ENCODE peak calls at places on chromosomes 13 and 19, in four cellular contexts. F is uterus; L is CD4-positive, CD25-positive, alpha-beta regulatory T cell; J is psoas muscle. R is an unnamed sample.
A peak's percentile ranks its signal among the peaks of the same experiment; 100 is the strongest.

GRCh38 chr19:47419037-47419783 is at the start of gene MEIS3:
- DNase-seq in F (no peak), J (no peak), L (no peak), R (no peak)

GRCh38 chr13:72221276-72221962 is 354.4 kb upstream of the DACH1 start:
- DNase-seq in F (no peak), J (no peak), L (no peak), R (no peak)

GRCh38 chr13:111900390-111901180 is 166.4 kb upstream of the SOX1 start:
- DNase-seq in F (no peak), J (no peak), L (no peak), R (no peak)

GRCh38 chr19:27972291-27973040 is 1240.5 kb downstream of the UQCRFS1 start:
- DNase-seq in L (no peak), J (no peak), F (no peak), R (no peak)

GRCh38 chr19:31338069-31338767 is 11.0 kb downstream of the TSHZ3 start:
- DNase-seq in L (peak; percentile 10), J (peak; percentile 72), F (peak; percentile 79), R (no peak)

GRCh38 chr19:8421484-8422461 is 8.7 kb downstream of the MARCHF2 start:
- DNase-seq in J (no peak), F (no peak), L (no peak), R (no peak)

GRCh38 chr13:43546260-43546659 is 240.5 kb downstream of the ENOX1 start:
- DNase-seq in L (no peak), F (peak; percentile 43), J (peak; percentile 51), R (no peak)

GRCh38 chr19:40598121-40598917 is 2.9 kb upstream of the LTBP4 start:
- DNase-seq in F (peak; percentile 91), L (peak; percentile 77), J (peak; percentile 93), R (peak; percentile 70)

GRCh38 chr13:40470665-40471064 is 195.8 kb downstream of the FOXO1 start:
- DNase-seq in L (no peak), F (peak; percentile 70), J (peak; percentile 71), R (no peak)

GRCh38 chr13:49265822-49266221 is 18.1 kb downstream of the CDADC1 start:
- DNase-seq in J (no peak), L (no peak), F (no peak), R (no peak)

GRCh38 chr19:5138606-5139594 is 170.0 kb downstream of the KDM4B start:
- DNase-seq in J (peak; percentile 66), L (peak; percentile 85), F (no peak), R (peak; percentile 57)

GRCh38 chr13:33690321-33690720 is 127.6 kb upstream of the RFC3 start:
- DNase-seq in F (no peak), L (no peak), J (no peak), R (no peak)

DNA sequence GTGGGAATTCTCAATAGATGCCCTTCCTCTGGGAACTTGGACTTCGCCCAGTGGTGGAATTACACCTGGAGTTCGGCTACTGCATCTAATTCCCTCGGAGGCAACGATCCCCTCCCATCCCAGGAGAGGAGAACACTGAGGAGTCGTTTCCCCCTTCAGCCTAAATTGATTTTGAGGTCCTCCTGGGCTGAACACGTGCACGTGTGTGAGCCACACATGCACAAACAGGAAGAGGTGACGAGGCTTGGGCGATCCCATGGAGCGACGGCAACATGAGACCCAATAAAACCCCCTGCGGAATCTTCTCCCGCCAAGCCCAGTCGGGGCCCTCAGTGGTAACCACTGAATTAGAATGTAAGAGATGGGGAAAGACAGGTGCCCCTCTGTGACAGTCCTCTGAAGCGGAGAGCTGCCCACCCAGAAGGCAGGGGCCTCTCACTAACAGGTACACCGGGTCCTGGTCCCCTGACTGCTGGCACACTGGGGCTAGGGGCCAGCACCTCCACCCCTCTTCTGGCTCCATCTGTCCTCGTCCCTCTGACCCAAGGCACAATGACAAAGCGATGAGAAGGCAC is 4.5 kb downstream of the MLLT1 start:
- DNase-seq in L (no peak), J (no peak), F (no peak), R (no peak)
- H3K4me1 ChIP-seq in L (peaks cover 27% of the 10 kb centered on the region), J (peaks cover 83% of the 10 kb centered on the region), F (peaks cover 27% of the 10 kb centered on the region), R (peaks cover 9% of the 10 kb centered on the region)

GRCh38 chr19:18392417-18392816 is 5.0 kb downstream of the LRRC25 start:
- DNase-seq in F (no peak), L (no peak), J (no peak), R (no peak)

GRCh38 chr19:18396471-18397241 is 766 bp downstream of the LRRC25 start:
- DNase-seq in L (no peak), J (peak; percentile 76), F (no peak), R (no peak)

GRCh38 chr19:18392936-18393335 is 4.5 kb downstream of the LRRC25 start:
- DNase-seq in J (no peak), F (no peak), L (no peak), R (no peak)

GRCh38 chr19:18391509-18392075 is 5.6 kb downstream of the GDF15 start:
- DNase-seq in F (no peak), L (no peak), J (no peak), R (no peak)

GRCh38 chr19:18393836-18394235 is 3.6 kb downstream of the LRRC25 start:
- DNase-seq in F (no peak), L (no peak), J (no peak), R (no peak)
- H3K4me1 ChIP-seq in F (no peaks in the 10 kb centered on the region), L (peaks cover 8% of the 10 kb centered on the region), J (peaks cover 8% of the 10 kb centered on the region), R (peaks cover 8% of the 10 kb centered on the region)

DNA sequence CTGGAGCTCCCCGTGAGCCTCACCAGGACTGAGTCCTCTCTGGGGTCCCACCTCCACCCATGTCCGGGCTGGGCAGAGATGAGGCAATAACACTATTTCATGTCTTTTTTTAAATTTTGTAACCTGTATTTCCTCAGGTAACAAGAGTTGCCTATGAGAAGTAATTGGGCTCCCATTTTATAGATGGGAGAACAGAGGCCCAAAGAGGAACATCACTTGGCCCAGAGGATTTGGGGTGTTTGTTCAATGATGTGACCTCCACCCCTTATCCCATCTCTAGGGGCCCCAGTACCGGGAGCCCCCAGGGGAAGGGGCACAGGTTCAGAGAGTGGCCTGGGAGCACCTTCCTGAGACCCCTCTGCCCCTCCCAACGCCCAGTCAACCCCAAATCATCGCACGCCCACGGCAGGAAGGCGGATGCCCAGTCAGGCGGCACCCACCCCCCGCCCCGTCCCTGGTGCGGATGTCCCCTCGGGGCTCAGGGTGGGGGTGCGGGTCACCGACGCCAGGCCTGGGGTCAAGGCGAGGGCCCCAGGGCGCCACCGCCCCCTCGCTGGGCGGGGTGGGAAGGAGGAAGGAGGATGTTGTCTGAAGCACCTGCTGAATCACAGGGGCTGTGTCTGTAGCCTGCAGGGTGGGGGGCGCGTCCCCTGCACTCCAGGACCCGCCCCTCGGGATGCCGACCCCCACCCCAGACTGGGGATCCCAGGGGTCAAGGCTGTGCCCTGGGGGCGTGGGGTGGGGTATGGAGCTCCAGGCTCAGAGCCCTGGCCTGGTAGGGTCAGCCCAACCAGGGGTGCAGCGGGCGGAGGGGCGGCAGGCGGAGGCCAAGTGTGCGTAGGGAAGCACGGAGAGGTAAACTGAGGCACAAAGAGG is 9.0 kb upstream of the CIRBP start:
- DNase-seq in L (peak; percentile 52), F (no peak), J (no peak), R (peak; percentile 51)
- H3K4me1 ChIP-seq in L (peaks cover 64% of the 10 kb centered on the region), F (peaks cover 15% of the 10 kb centered on the region), J (peaks cover 52% of the 10 kb centered on the region), R (peaks cover 63% of the 10 kb centered on the region)

GRCh38 chr19:2239173-2239572 is 2.5 kb downstream of the SF3A2 start:
- DNase-seq in J (no peak), L (no peak), F (no peak), R (no peak)
- H3K4me1 ChIP-seq in J (peaks cover 70% of the 10 kb centered on the region), L (peaks cover 77% of the 10 kb centered on the region), F (peaks cover 13% of the 10 kb centered on the region), R (peaks cover 58% of the 10 kb centered on the region)

DNA sequence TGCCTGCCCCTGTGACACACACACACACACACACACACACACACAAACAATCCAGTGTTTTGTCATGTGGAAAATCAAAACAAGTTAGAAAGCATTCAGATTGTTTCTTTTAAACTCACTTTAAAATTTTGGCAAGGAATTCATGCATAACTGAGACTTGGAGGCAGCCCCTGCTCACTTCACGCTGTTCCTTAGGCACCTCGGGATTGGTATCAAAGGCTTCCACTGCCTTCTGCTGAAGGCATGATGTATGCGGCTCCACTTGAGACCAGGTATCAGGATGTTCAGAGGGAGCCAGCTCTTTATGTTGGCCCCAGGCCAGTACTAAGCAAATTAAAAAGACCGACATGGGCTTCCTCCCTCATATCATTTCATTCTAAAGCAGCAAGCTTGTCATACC is 158.7 kb downstream of the OXGR1 start:
- DNase-seq in J (no peak), F (no peak), L (no peak), R (no peak)
- H3K4me1 ChIP-seq in J (no peaks in the 10 kb centered on the region), F (no peaks in the 10 kb centered on the region), L (no peaks in the 10 kb centered on the region), R (no peaks in the 10 kb centered on the region)

DNA sequence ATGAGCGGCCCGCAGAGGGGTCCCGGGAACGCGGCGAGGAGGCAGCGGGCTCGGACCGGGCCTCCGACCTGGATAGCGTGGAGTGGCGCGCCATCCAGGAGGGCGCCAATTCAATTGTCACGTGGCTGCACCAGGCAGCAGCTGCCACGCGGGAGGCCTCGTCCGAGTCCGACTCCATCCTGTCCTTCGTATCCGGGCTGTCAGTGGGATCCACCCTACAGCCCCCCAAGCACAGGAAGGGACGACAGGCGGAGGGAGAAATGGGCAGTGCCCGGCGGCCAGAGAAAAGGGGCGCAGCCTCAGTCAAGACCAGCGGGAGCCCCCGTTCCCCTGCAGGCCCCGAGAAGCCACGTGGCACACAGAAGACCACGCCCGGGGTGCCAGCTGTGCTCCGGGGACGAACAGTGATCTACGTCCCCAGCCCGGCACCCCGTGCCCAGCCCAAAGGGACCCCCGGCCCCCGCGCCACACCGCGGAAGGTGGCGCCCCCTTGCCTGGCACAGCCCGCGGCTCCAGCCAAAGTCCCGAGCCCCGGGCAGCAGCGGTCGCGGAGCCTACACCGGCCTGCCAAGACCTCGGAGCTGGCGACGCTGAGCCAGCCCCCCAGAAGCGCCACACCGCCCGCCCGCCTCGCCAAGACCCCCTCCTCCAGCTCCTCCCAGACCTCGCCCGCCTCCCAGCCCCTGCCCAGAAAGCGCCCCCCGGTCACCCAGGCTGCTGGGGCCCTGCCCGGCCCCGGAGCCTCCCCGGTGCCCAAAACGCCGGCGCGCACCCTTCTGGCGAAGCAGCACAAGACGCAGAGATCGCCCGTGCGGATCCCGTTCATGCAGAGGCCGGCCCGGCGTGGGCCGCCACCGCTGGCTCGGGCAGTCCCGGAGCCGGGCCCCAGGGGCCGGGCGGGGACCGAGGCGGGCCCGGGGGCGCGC is 10.5 kb downstream of the C19orf25 start:
- DNase-seq in J (peak; percentile 62), F (no peak), L (no peak), R (no peak)
- H3K4me1 ChIP-seq in J (peaks cover 40% of the 10 kb centered on the region), F (peaks cover 12% of the 10 kb centered on the region), L (peaks cover 56% of the 10 kb centered on the region), R (peaks cover 59% of the 10 kb centered on the region)

R was measured in effector memory CD4-positive, alpha-beta T cell.